ENCODE peak calls at places on chromosomes 1 and 21, in eight cellular contexts. T is mammary epithelial cell, X is GM23248, S is HepG2, O is A549, C is osteoblast, V is mesenchymal stem cell, N is neuronal stem cell. M is an unnamed sample.

GRCh38 chr1:2356401-2356800 is 35.0 kb downstream of the MORN1 start:
- DNase-seq in C (peak), S (no peak), T (no peak), N (no peak), V (no peak), X (no peak), O (no peak), M (no peak)

GRCh38 chr1:218426343-218426657 is 81.2 kb downstream of the TGFB2 start:
- DNase-seq in T (peak), X (peak), O (peak), V (peak), N (no peak), S (peak), C (no peak), M (no peak)

GRCh38 chr21:35974801-35975200 is 85.5 kb downstream of the SETD4 start:
- DNase-seq in S (peak), O (no peak), N (no peak), V (no peak), X (no peak), T (no peak), C (no peak), M (no peak)

GRCh38 chr1:179121159-179121938 is 39.5 kb downstream of the TOR3A start:
- DNase-seq in T (no peak), V (peak), S (peak), N (no peak), X (peak), C (no peak), O (peak), M (peak)

GRCh38 chr1:166975361-166976129 is at the start of gene ILDR2:
- DNase-seq in V (peak), T (peak), S (no peak), C (peak), X (peak), N (peak), O (peak), M (peak)

GRCh38 chr1:154469844-154470417 is 32.1 kb upstream of the TDRD10 start:
- DNase-seq in X (no peak), C (peak), N (no peak), S (peak), T (no peak), O (no peak), V (no peak), M (no peak)

GRCh38 chr1:63713627-63714481 is 60.0 kb upstream of the ROR1 start:
- DNase-seq in T (peak), N (no peak), O (peak), C (peak), V (peak), X (peak), S (no peak), M (no peak)

GRCh38 chr1:39574646-39575045 is 1.9 kb downstream of the PABPC4 start:
- DNase-seq in V (no peak), T (peak), S (peak), N (no peak), X (peak), C (peak), O (no peak), M (no peak)

GRCh38 chr1:61254629-61255323 is 172.4 kb downstream of the NFIA start:
- DNase-seq in C (peak), N (no peak), O (no peak), V (peak), S (no peak), T (peak), X (peak), M (no peak)

GRCh38 chr1:115211071-115211745 is 121.9 kb upstream of the TSPAN2 start:
- DNase-seq in X (no peak), T (no peak), V (no peak), C (no peak), S (no peak), N (no peak), O (no peak), M (no peak)

GRCh38 chr21:14533555-14534400 is 12.3 kb downstream of the SAMSN1 start:
- DNase-seq in O (peak), V (peak), T (peak), C (no peak), N (no peak), X (peak), S (no peak), M (no peak)

GRCh38 chr1:19209439-19209989 is 552 bp downstream of the UBR4 start:
- DNase-seq in T (peak), C (peak), N (no peak), S (peak), X (peak), O (peak), V (peak), M (no peak)

GRCh38 chr1:214002060-214002459 is 14.3 kb downstream of the PROX1 start:
- DNase-seq in X (no peak), T (no peak), O (no peak), V (no peak), N (no peak), C (no peak), S (no peak), M (no peak)

GRCh38 chr1:214018605-214019268 is 31.0 kb downstream of the PROX1 start:
- DNase-seq in S (no peak), O (no peak), X (no peak), T (no peak), V (no peak), N (no peak), C (no peak), M (no peak)

GRCh38 chr1:115977481-115978258 is 1.4 kb downstream of the SLC22A15 start:
- DNase-seq in S (peak), N (no peak), C (peak), O (peak), T (peak), X (peak), V (peak), M (no peak)

DNA sequence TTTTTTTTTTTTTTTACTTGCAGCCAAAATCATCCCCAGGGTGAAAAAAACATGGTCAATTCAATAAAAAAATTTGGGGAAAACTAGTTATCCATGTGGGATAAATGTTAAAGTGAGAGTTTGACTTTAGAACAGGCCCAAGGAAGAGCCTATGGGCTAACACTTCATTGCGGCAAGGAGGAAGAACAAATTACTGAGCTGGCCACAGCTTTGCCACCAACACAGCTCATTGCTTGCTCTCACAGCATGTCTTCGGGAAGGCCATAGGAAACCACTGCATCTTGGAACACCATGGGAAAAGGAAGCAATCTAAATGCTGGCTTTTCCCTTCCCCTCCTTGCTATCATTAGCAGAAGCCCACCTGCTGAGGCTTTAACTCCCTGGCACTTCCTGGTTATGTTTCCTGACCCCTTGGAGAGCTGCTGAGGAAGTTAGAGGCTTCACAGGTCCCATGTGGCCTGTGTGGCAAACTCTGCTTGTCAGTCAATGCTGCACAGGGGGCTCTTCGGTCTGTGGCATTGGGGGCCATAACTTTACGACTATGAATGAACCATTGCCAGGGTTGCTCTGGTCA is 86.0 kb downstream of the SLC25A24 start:
- DNase-seq in S (no peak), C (no peak), X (no peak), O (no peak), N (no peak), T (no peak), V (no peak), M (no peak)
- H3K27ac ChIP-seq in S (no peak), C (no peak), X (no peak), O (no peak), N (no peak), T (no peak), V (no peak), M (no peak)

DNA sequence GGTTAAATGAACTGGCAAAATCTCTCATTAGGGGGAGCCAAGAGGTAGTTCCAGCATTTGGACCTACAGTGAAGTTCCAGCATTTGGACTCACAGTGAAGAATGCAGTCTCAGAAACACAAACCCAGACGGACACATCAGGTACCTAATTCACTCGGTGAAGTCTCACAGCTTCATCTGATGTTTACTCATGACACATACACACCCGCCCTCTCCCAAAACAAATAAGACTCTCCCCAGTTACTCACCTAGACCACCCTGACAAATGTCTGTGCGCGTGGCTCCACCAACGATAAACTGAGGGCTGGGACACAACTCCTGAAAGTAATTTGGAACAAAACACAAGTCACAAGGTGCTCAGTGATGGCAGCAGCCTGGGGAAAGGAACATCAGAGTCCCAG is 11.4 kb downstream of the CAPN8 start:
- DNase-seq in O (peak), S (peak), C (no peak), N (no peak), T (no peak), V (no peak), X (no peak), M (no peak)
- H3K4me2 ChIP-seq in O (peak), S (no peak), C (no peak), N (no peak), T (no peak), V (no peak), X (no peak), M (no peak)

GRCh38 chr1:234589854-234590620 is 19.9 kb downstream of the IRF2BP2 start:
- DNase-seq in V (peak), X (peak), O (no peak), S (no peak), C (no peak), N (no peak), T (peak), M (no peak)
- H3K27ac ChIP-seq in V (no peak), X (no peak), O (peak), S (no peak), C (peak), N (no peak), T (peak), M (no peak)

GRCh38 chr21:41863439-41863740 is 15.8 kb downstream of the PRDM15 start:
- DNase-seq in N (no peak), S (no peak), X (no peak), O (no peak), C (no peak), V (no peak), T (no peak), M (no peak)

GRCh38 chr21:41866274-41866809 is 12.8 kb downstream of the PRDM15 start:
- DNase-seq in C (no peak), T (no peak), N (no peak), S (no peak), X (no peak), O (no peak), V (no peak), M (no peak)

GRCh38 chr21:41861987-41862386 is 17.2 kb downstream of the PRDM15 start:
- DNase-seq in O (no peak), T (no peak), C (no peak), S (no peak), V (no peak), N (no peak), X (no peak), M (peak)

GRCh38 chr21:41865002-41865777 is 14.0 kb downstream of the PRDM15 start:
- DNase-seq in O (no peak), T (no peak), X (no peak), C (no peak), S (no peak), N (no peak), V (no peak), M (no peak)

GRCh38 chr21:41864311-41865001 is 14.7 kb downstream of the PRDM15 start:
- DNase-seq in T (no peak), V (no peak), X (no peak), N (no peak), O (no peak), C (no peak), S (no peak), M (no peak)
- H3K4me2 ChIP-seq in T (no peak), V (no peak), X (no peak), N (no peak), O (no peak), C (no peak), S (no peak), M (no peak)

DNA sequence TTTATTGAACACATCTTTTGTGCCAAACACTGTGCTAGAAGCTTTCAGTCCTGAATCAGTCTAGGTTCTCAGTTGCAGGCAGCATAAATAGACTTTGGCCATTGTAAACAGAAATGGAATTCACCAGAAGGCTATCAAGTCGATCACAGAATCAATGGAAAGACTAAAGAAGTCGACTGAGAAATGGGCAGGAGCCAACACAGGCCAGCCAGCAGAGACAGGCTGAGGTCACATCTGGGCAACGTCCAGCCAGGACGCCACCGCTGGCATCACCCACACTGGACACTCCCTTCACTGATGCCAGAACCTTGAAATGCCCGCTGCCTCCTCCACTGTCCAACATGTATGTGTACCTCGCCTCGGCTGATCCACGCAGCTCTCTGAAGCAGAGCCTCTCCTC is 5.5 kb upstream of the CNTN2 start:
- DNase-seq in O (no peak), V (no peak), C (no peak), S (no peak), N (no peak), T (no peak), X (no peak), M (no peak)
- H3K27ac ChIP-seq in O (no peak), V (no peak), C (no peak), S (no peak), N (no peak), T (no peak), X (no peak), M (no peak)

GRCh38 chr1:183025782-183026774 is 2.9 kb downstream of the LAMC1 start:
- DNase-seq in N (no peak), X (peak), S (peak), C (peak), O (no peak), T (peak), V (no peak), M (no peak)
- H3K4me2 ChIP-seq in N (no peak), X (peak), S (peak), C (peak), O (peak), T (peak), V (peak), M (no peak)

DNA sequence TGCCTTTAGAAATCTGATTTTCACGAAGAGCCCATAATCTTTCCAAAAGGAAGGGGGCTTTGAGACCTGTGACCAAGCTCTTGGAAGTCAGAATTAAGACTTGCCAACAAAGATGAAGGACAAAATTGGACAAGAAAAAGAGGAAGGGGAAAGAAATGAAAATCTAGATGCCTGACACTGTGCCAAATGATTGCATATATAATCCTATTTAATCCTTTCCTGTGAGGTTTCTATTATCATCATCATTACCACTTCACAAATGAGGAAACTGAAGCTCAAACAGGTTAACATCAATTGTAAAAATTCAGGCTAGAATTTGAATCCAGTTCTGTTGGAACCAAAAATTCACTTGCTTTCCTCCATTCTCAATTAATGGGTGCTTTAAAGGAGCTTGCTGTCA is 197.7 kb upstream of the ST6GALNAC5 start:
- DNase-seq in O (no peak), S (no peak), V (no peak), N (no peak), C (no peak), T (no peak), X (no peak), M (no peak)
- H3K27ac ChIP-seq in O (no peak), S (no peak), V (no peak), N (no peak), C (no peak), T (no peak), X (no peak), M (no peak)

GRCh38 chr1:181135815-181136737 is 47.6 kb downstream of the IER5 start:
- DNase-seq in T (peak), C (peak), X (peak), O (peak), V (peak), N (no peak), S (no peak), M (no peak)

GRCh38 chr1:181134543-181135461 is 46.3 kb downstream of the IER5 start:
- DNase-seq in V (peak), N (no peak), X (peak), O (peak), C (peak), S (no peak), T (peak), M (no peak)

GRCh38 chr1:181136738-181137122 is 48.2 kb downstream of the IER5 start:
- DNase-seq in O (no peak), T (no peak), N (no peak), X (no peak), C (no peak), V (no peak), S (no peak), M (no peak)

GRCh38 chr1:181133969-181134418 is 45.5 kb downstream of the IER5 start:
- DNase-seq in S (no peak), X (no peak), O (no peak), N (no peak), V (no peak), C (no peak), T (no peak), M (no peak)

DNA sequence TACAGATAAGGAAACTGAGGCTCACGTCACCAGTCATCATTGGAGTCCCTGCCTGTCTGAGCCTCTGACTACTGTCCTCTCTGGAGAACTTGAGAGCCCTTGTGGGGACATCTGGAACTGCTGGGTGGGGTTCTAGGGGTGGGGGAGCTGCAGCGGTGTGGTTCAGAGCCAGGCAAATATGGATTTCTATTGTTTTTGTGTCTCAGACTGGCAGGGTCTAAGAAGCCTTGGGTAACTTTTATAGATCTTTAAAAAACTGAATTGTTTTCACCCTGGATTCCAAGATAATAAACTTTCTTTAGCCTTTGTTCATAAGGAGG is 46.9 kb downstream of the IER5 start:
- DNase-seq in C (peak), V (peak), T (no peak), S (no peak), O (peak), N (no peak), X (peak), M (no peak)
- H3K4me2 ChIP-seq in C (peak), V (no peak), T (peak), S (no peak), O (peak), N (no peak), X (peak), M (no peak)

GRCh38 chr1:54294846-54295245 is 94.9 kb downstream of the MRPL37 start:
- DNase-seq in N (no peak), S (no peak), O (no peak), C (peak), X (peak), T (no peak), V (peak), M (no peak)
- H3K27ac ChIP-seq in N (no peak), S (no peak), O (no peak), C (no peak), X (no peak), T (no peak), V (no peak), M (no peak)

GRCh38 chr1:16978589-16979474 is 1.6 kb downstream of the MFAP2 start:
- DNase-seq in C (peak), O (no peak), S (no peak), N (no peak), V (peak), T (no peak), X (peak), M (no peak)

GRCh38 chr1:16978139-16978538 is 2.3 kb downstream of the MFAP2 start:
- DNase-seq in T (no peak), C (no peak), N (no peak), S (no peak), V (no peak), X (no peak), O (no peak), M (no peak)

GRCh38 chr1:16979475-16980327 is 719 bp downstream of the MFAP2 start:
- DNase-seq in X (peak), V (peak), N (no peak), T (no peak), S (no peak), O (no peak), C (peak), M (no peak)

GRCh38 chr1:16981269-16981849 is 939 bp upstream of the MFAP2 start:
- DNase-seq in C (peak), O (no peak), N (no peak), V (peak), T (peak), S (no peak), X (peak), M (no peak)

GRCh38 chr1:16980473-16981268 is at the start of gene MFAP2:
- DNase-seq in T (peak), V (peak), O (no peak), X (peak), N (no peak), S (no peak), C (peak), M (no peak)
- H3K4me2 ChIP-seq in T (peak), V (peak), O (peak), X (peak), N (peak), S (peak), C (peak), M (peak)